ENCODE peak calls at places on chromosomes 5 and 9, in four cellular contexts. J is HCT116, M is GM23248, H is IMR-90. Q is an unnamed sample.

GRCh38 chr9:3509926-3510325 is 15.9 kb downstream of the RFX3 start:
- DNase-seq in M (no peak), J (no peak), H (no peak), Q (no peak)

GRCh38 chr9:133667759-133668450 is 31.7 kb downstream of the DBH start:
- DNase-seq in J (no peak), M (no peak), H (no peak), Q (no peak)

GRCh38 chr9:78972303-78973002 is 599.3 kb upstream of the TLE4 start:
- DNase-seq in H (no peak), M (no peak), J (no peak), Q (no peak)

GRCh38 chr5:134099288-134099872 is 15.1 kb upstream of the TCF7 start:
- DNase-seq in J (no peak), H (no peak), M (no peak), Q (peak; percentile 27)

GRCh38 chr5:135056316-135057030 is 22.4 kb upstream of the PITX1 start:
- DNase-seq in M (no peak), H (no peak), J (no peak), Q (peak; percentile 48)

GRCh38 chr5:80516826-80517225 is 28.9 kb downstream of the FAM151B start:
- DNase-seq in M (peak; percentile 84), J (peak; percentile 36), H (peak; percentile 94), Q (peak; percentile 83)

GRCh38 chr5:52710972-52711596 is 76.6 kb upstream of the ITGA1 start:
- DNase-seq in J (no peak), H (no peak), M (peak; percentile 41), Q (no peak)

GRCh38 chr5:86909896-86910295 is 292.2 kb downstream of the COX7C start:
- DNase-seq in J (no peak), M (peak; percentile 91), H (peak; percentile 78), Q (no peak)

GRCh38 chr5:170223349-170223748 is 9.4 kb upstream of the C5orf58 start:
- DNase-seq in J (no peak), M (no peak), H (no peak), Q (no peak)

GRCh38 chr5:157555031-157555640 is 20.4 kb downstream of the ADAM19 start:
- DNase-seq in M (no peak), H (no peak), J (no peak), Q (no peak)

GRCh38 chr9:69637801-69638200 is 34.4 kb downstream of the APBA1 start:
- DNase-seq in H (peak; percentile 72), J (no peak), M (peak; percentile 85), Q (peak; percentile 82)

GRCh38 chr9:135809166-135809565 is 98.2 kb downstream of the CAMSAP1 start:
- DNase-seq in H (peak; percentile 58), M (peak; percentile 73), J (no peak), Q (peak; percentile 88)

GRCh38 chr9:21777701-21778100 is 24.7 kb upstream of the MTAP start:
- DNase-seq in H (peak; percentile 93), M (peak; percentile 89), J (peak; percentile 73), Q (peak; percentile 34)

GRCh38 chr9:126327016-126327749 is 554 bp downstream of the MVB12B start:
- DNase-seq in J (no peak), H (no peak), M (peak; percentile 23), Q (no peak)

GRCh38 chr5:35876922-35877321 is 20.2 kb downstream of the IL7R start:
- DNase-seq in J (no peak), H (no peak), M (peak; percentile 69), Q (no peak)

GRCh38 chr5:35877655-35878054 is 21.0 kb downstream of the IL7R start:
- DNase-seq in M (no peak), J (no peak), H (no peak), Q (no peak)

GRCh38 chr5:35879649-35880048 is 23.0 kb downstream of the IL7R start:
- DNase-seq in J (no peak), H (no peak), M (no peak), Q (no peak)

GRCh38 chr5:35876454-35876853 is 19.8 kb downstream of the IL7R start:
- DNase-seq in M (peak; percentile 40), J (no peak), H (peak; percentile 32), Q (no peak)

GRCh38 chr5:35878079-35878478 is 21.4 kb downstream of the IL7R start:
- DNase-seq in J (no peak), M (no peak), H (no peak), Q (no peak)
- H3K4me2 ChIP-seq in J (no peak overlapping the region), M (no peak overlapping the region), H (no peak overlapping the region), Q (no peak overlapping the region)

DNA sequence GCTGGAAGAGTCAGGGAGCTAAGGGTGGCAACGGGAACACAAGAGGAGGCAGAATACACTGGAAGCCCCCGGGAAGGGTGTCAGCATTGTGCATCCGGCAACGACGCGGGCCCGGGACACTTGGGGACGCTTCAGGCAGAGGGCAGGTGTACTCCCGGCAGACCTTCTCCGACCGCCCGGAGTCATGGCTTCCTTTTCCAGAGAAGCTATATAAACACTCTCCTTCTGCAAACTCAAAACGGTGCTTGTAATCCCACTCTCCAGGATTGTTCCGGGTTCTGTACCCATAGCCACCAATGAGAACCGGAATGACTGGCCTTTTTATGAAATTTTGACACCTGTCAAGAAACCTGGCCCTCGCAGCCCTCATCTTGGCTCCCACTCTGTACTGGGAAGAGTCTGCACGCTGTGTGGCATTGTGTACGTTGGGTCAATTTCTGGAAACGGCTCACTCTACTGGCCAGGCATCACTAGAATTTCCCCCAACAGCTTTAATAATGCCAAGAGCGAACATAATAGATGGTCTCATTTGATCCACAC is 462 bp upstream of the MCC start:
- DNase-seq in J (peak; percentile 8), H (peak; percentile 4), M (peak; percentile 29), Q (peak; percentile 73)
- H3K4me3 ChIP-seq in J (peak overlapping the region; percentile 72), H (peak overlapping the region; percentile 86), M (peak overlapping the region; percentile 85), Q (peak overlapping the region; percentile 82)

GRCh38 chr9:2213830-2214468 is 198.8 kb downstream of the SMARCA2 start:
- DNase-seq in H (no peak), M (no peak), J (no peak), Q (no peak)
- H3K4me2 ChIP-seq in H (no peak overlapping the region), M (no peak overlapping the region), J (no peak overlapping the region), Q (no peak overlapping the region)

GRCh38 chr9:14213504-14213903 is 100.4 kb downstream of the NFIB start:
- DNase-seq in H (no peak), M (no peak), J (no peak), Q (no peak)

GRCh38 chr9:14216612-14217194 is 97.2 kb downstream of the NFIB start:
- DNase-seq in H (no peak), J (no peak), M (no peak), Q (no peak)

GRCh38 chr9:14214065-14214684 is 99.8 kb downstream of the NFIB start:
- DNase-seq in J (no peak), H (no peak), M (no peak), Q (no peak)

GRCh38 chr9:14214693-14215092 is 99.2 kb downstream of the NFIB start:
- DNase-seq in H (no peak), M (no peak), J (no peak), Q (no peak)

GRCh38 chr9:14215614-14216013 is 98.3 kb downstream of the NFIB start:
- DNase-seq in J (no peak), M (peak; percentile 67), H (peak; percentile 64), Q (peak; percentile 46)
- H3K4me3 ChIP-seq in J (no peak overlapping the region), M (no peak overlapping the region), H (no peak overlapping the region), Q (no peak overlapping the region)

DNA sequence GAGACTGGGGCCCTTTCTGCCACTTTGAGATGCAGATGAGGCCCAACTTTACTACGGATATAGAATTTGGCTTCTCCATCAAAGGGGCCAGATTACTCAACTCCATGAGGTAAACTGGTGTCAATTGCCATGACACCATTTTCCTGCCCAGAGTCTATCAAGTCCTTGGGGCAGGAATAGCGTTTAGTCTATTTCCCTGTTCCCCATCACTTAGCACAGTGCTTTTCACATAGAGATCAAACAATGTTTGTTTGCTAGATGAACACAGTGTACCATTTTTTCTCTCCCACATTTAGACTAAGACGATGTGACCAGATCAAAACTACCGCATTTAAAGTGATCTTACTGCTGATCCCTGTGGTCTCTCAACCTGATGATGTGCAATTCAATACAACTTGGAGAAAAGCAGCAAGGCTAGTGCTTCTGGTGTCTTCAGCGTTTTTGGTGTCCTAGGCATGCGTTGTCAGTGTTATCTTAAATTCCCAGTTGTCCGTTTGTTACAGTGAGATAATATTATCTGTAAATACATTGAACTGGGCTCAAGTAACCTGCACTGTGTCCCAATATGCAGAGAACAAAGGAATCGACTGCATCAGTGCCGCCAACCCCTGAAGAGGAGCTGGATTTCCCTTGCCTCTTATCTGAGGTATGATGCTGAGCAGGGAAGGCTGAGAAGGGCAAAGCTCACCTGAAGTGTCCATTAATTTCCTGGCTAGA is 446.2 kb downstream of the PLK2 start:
- DNase-seq in J (no peak), H (no peak), M (no peak), Q (no peak)
- H3K4me2 ChIP-seq in J (no peak overlapping the region), H (no peak overlapping the region), M (no peak overlapping the region), Q (no peak overlapping the region)

GRCh38 chr5:88140396-88140862 is 128.2 kb downstream of the TMEM161B start:
- DNase-seq in J (no peak), M (no peak), H (no peak), Q (no peak)
- H3K4me3 ChIP-seq in J (peak overlapping the region; percentile 40), M (peak overlapping the region; percentile 74), H (peak overlapping the region; percentile 44), Q (peak overlapping the region; percentile 73)

GRCh38 chr5:92559743-92560142 is 1021.3 kb downstream of the NR2F1-AS1 start:
- DNase-seq in H (peak; percentile 36), M (peak; percentile 46), J (peak; percentile 51), Q (peak; percentile 3)
- H3K4me2 ChIP-seq in H (peak overlapping the region; percentile 62), M (peak overlapping the region; percentile 56), J (peak overlapping the region; percentile 57), Q (peak overlapping the region; percentile 49)

GRCh38 chr5:39459091-39459490 is 34.3 kb upstream of the DAB2 start:
- DNase-seq in M (no peak), H (peak; percentile 83), J (no peak), Q (peak; percentile 17)

GRCh38 chr5:39465843-39466242 is 41.1 kb upstream of the DAB2 start:
- DNase-seq in M (no peak), H (no peak), J (no peak), Q (no peak)

GRCh38 chr5:39462211-39462610 is 37.4 kb upstream of the DAB2 start:
- DNase-seq in J (no peak), M (no peak), H (no peak), Q (no peak)

GRCh38 chr5:39464096-39464495 is 39.3 kb upstream of the DAB2 start:
- DNase-seq in M (peak; percentile 62), J (no peak), H (no peak), Q (peak; percentile 78)

GRCh38 chr5:39461007-39461682 is 36.4 kb upstream of the DAB2 start:
- DNase-seq in M (no peak), H (no peak), J (no peak), Q (no peak)
- H3K4me3 ChIP-seq in M (no peak overlapping the region), H (no peak overlapping the region), J (no peak overlapping the region), Q (no peak overlapping the region)

DNA sequence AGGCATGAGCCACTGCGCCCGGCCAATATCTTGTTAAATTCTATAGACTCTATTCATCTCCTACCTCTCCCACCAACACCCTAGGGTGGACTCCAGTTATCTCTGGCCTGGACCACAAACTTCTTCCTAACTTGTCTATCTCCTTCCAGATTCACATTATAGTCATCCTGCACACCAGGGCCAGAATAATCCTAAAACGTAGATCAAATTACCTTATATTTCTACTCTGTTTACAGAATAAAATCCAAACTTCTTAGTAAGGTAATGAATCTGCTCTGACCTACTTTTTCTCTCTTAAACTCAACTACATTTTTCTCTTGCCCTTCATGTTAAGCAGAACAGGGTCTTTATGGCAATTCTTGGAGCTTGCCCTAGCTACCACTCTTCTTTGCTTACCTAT is 6.9 kb downstream of the ELL2 start:
- DNase-seq in J (no peak), M (no peak), H (peak; percentile 73), Q (no peak)
- H3K4me2 ChIP-seq in J (no peak overlapping the region), M (peak overlapping the region; percentile 99), H (peak overlapping the region; percentile 85), Q (peak overlapping the region; percentile 31)